ENCODE peak calls at places on chromosomes 2 and 18, in four cellular contexts. Y is dorsolateral prefrontal cortex, T is adipocyte, I is stomach. X is an unnamed sample. For H3K27me3, the result is how much of the 10 kb centered on the place peaks cover.

GRCh38 chr2:175844169-175844568 is 157.9 kb downstream of the LNPK start:
- DNase-seq in I (no peak), Y (no peak), T (peak), X (no peak)

GRCh38 chr2:25673170-25674002 is at the start of gene DTNB:
- DNase-seq in Y (peak), I (peak), T (peak), X (peak)

GRCh38 chr2:17606851-17607250 is 66.4 kb downstream of the VSNL1 start:
- DNase-seq in T (no peak), Y (no peak), I (no peak), X (no peak)

GRCh38 chr2:171391532-171391931 is 42.3 kb downstream of the METTL8 start:
- DNase-seq in T (no peak), Y (no peak), I (no peak), X (no peak)

GRCh38 chr2:8540552-8541055 is 141.3 kb upstream of the ID2 start:
- DNase-seq in T (no peak), Y (no peak), I (peak), X (no peak)

GRCh38 chr2:85707304-85707703 is 13.1 kb downstream of the GNLY start:
- DNase-seq in I (peak), T (peak), Y (peak), X (peak)

GRCh38 chr18:70072678-70073077 is 125.0 kb upstream of the CD226 start:
- DNase-seq in T (peak), Y (no peak), I (no peak), X (no peak)

GRCh38 chr2:86105252-86105968 is at the start of gene POLR1A:
- DNase-seq in T (peak), Y (peak), I (peak), X (peak)

GRCh38 chr2:113028112-113028511 is 22.9 kb downstream of the IL36A start:
- DNase-seq in T (no peak), Y (no peak), I (no peak), X (no peak)

GRCh38 chr2:107529146-107529545 is 297.5 kb upstream of the RGPD4 start:
- DNase-seq in Y (no peak), I (no peak), T (no peak), X (no peak)

GRCh38 chr2:164697688-164698290 is 76.5 kb upstream of the GRB14 start:
- DNase-seq in T (peak), I (no peak), Y (no peak), X (no peak)

GRCh38 chr2:158676696-158677095 is 118.4 kb upstream of the DAPL1 start:
- DNase-seq in Y (no peak), T (no peak), I (no peak), X (no peak)

GRCh38 chr2:44623622-44624351 is 262.0 kb downstream of the CAMKMT start:
- DNase-seq in T (no peak), I (no peak), Y (no peak), X (no peak)

GRCh38 chr2:234081970-234082822 is 31.7 kb downstream of the SPP2 start:
- DNase-seq in I (peak), Y (no peak), T (no peak), X (no peak)

GRCh38 chr2:208713066-208713465 is 306.5 kb downstream of the PTH2R start:
- DNase-seq in T (no peak), Y (no peak), I (no peak), X (no peak)

GRCh38 chr2:72780483-72780882 is 45.4 kb downstream of the EXOC6B start:
- DNase-seq in T (peak), I (no peak), Y (no peak), X (no peak)

GRCh38 chr2:181523756-181524155 is 66.6 kb downstream of the ITGA4 start:
- DNase-seq in Y (no peak), I (no peak), T (no peak), X (no peak)

GRCh38 chr18:62928316-62928715 is 213.0 kb downstream of the PHLPP1 start:
- DNase-seq in T (peak), I (no peak), Y (no peak), X (no peak)

GRCh38 chr2:107785756-107786155 is 40.9 kb upstream of the RGPD4 start:
- DNase-seq in T (no peak), I (no peak), Y (no peak), X (no peak)

GRCh38 chr18:35732652-35733051 is 151.1 kb downstream of the GALNT1 start:
- DNase-seq in T (peak), Y (no peak), I (no peak), X (no peak)

GRCh38 chr18:10010611-10011015 is 96.8 kb downstream of the VAPA start:
- DNase-seq in Y (peak), T (peak), I (peak), X (no peak)

GRCh38 chr2:16832910-16833309 is 167.3 kb upstream of the CYRIA start:
- DNase-seq in T (no peak), Y (no peak), I (no peak), X (no peak)

GRCh38 chr2:113172721-113173562 is 829 bp upstream of the PSD4 start:
- DNase-seq in I (no peak), Y (no peak), T (no peak), X (no peak)

GRCh38 chr2:144947709-144948037 is 427.8 kb upstream of the ZEB2 start:
- DNase-seq in Y (no peak), I (no peak), T (no peak), X (no peak)

GRCh38 chr2:211869134-211869533 is 669.5 kb downstream of the ERBB4 start:
- DNase-seq in Y (no peak), I (no peak), T (no peak), X (no peak)
- H3K27me3 ChIP-seq in Y (under half), I (under half), T (under half), X (under half)

GRCh38 chr18:12773369-12773768 is 70.5 kb downstream of the PSMG2 start:
- DNase-seq in Y (no peak), I (no peak), T (no peak), X (no peak)
- H3K4me3 ChIP-seq in Y (no peak), I (no peak), T (no peak), X (no peak)

GRCh38 chr18:11751305-11752115 is 62.4 kb downstream of the GNAL start:
- DNase-seq in I (no peak), Y (no peak), T (no peak), X (no peak)
- H3K27me3 ChIP-seq in I (half or more), Y (under half), T (under half), X (under half)

GRCh38 chr18:55778731-55779460 is 190.9 kb upstream of the TCF4 start:
- DNase-seq in I (no peak), T (no peak), Y (no peak), X (no peak)
- H3K4me3 ChIP-seq in I (peak), T (peak), Y (peak), X (no peak)

GRCh38 chr2:137925599-137925998 is 38.7 kb upstream of the HNMT start:
- DNase-seq in Y (no peak), I (no peak), T (no peak), X (no peak)
- H3K27me3 ChIP-seq in Y (under half), I (under half), T (under half), X (under half)

DNA sequence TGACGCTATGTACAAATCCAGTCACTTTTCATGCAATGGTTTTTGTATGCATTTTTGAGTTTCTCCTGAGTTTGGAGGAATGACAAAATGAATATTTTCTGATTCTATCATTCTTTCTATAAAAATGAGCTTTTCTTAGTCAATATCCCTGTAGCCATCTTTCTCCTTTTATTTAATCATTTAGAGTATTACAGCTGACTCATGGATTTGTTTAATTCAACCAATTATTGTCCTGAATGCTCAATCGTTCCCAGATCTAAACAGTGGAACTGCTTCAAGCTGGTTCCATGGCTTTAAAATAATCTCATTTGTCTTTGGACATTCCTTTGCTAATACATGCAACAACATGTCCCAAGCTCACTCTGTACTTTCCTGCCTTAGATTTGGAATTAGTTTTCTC is 368.8 kb downstream of the ADCYAP1 start:
- DNase-seq in Y (no peak), T (no peak), I (no peak), X (no peak)
- H3K4me3 ChIP-seq in Y (no peak), T (no peak), I (no peak), X (no peak)

GRCh38 chr2:218849721-218850120 is 9.9 kb upstream of the WNT6 start:
- DNase-seq in Y (no peak), T (no peak), I (no peak), X (no peak)

GRCh38 chr2:218853766-218854165 is 5.8 kb upstream of the WNT6 start:
- DNase-seq in Y (no peak), T (peak), I (no peak), X (no peak)

GRCh38 chr2:218850796-218851195 is 8.8 kb upstream of the WNT6 start:
- DNase-seq in T (no peak), Y (no peak), I (no peak), X (no peak)

GRCh38 chr2:218852911-218853667 is 6.5 kb upstream of the WNT6 start:
- DNase-seq in Y (peak), I (peak), T (peak), X (peak)

DNA sequence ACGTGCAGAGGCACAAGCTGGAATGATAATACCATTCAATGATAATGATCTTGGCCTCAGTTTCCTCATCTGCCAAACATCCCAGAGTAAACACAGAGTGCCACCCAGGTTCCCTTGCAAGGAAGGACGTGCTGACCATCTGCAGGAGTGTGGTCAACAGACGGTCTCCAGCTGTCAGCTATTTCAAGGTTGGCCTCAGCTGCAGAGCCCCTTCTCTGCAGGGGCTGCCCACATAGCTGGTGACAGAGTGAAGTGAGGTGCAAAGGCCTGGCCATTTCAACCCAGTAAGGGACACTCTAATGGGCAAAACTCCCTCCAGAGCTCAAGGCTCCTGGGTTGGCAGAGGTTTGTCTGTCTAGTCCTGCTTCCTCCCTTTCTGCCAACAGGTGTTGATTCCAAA is 8.3 kb upstream of the WNT6 start:
- DNase-seq in Y (no peak), I (no peak), T (no peak), X (no peak)
- H3K27me3 ChIP-seq in Y (under half), I (half or more), T (under half), X (under half)

DNA sequence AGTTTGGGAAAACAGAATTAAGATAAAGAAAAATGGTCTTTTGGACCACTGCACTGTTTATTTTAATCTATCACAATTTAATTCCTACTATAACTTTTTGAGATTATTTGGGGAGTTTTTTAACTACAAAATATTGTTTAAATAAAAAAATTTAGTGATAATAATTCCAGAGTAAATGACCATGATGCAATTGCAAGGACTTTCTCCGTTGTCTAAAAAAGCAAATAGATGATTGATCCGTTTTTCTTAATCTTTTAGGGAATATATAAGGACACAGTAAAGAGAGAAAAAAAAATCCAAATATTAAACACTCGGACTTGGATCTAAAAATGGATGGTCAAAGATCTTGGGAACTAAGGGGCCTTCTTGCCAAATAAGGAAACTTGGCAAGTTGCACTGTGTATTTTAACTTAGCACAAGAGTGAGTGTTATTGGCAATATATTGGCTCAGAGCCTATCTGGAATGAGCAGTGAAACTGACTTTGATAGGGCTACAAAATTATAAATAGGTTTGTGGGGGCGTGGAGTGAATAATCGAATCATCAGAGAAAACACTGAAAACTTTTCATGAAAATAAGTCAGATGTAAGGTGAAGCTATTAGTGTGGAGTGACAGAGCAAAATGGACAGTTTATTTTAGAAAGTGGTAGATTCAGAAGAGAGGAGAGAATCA is 2.0 kb downstream of the MAP3K20 start:
- DNase-seq in T (peak), Y (no peak), I (no peak), X (no peak)
- H3K4me3 ChIP-seq in T (peak), Y (peak), I (peak), X (no peak)

X was measured in effector memory CD4-positive, alpha-beta T cell.